ENCODE peak calls at places on chromosomes 6 and 20, in six cellular contexts. One of them, this sample, is unnamed.

GRCh38 chr6:1669996-1670395 is 60.3 kb downstream of the FOXC1 start:
- DNase-seq in H54: no peak
- DNase-seq in B cell: no peak
- DNase-seq in stimulated activated CD4-positive, alpha-beta T cell treated with anti-CD3 and anti-CD28 coated beads, TNF-alpha, amount 100 ng/mL, for 1 hour: no peak
- DNase-seq in NCI-H446 treated with DMSO at 0.1 percent for 48 hours: no peak
- DNase-seq in naive thymus-derived CD8-positive, alpha-beta T cell: no peak
- DNase-seq in this sample: no peak

GRCh38 chr6:148836751-148837150 is 89.9 kb downstream of the UST start:
- DNase-seq in B cell: no peak
- DNase-seq in naive thymus-derived CD8-positive, alpha-beta T cell: no peak
- DNase-seq in H54: no peak
- DNase-seq in NCI-H446 treated with DMSO at 0.1 percent for 48 hours: no peak
- DNase-seq in stimulated activated CD4-positive, alpha-beta T cell treated with anti-CD3 and anti-CD28 coated beads, TNF-alpha, amount 100 ng/mL, for 1 hour: no peak
- DNase-seq in this sample: no peak

GRCh38 chr20:24149881-24150307 is 161.3 kb upstream of the GGTLC1 start:
- DNase-seq in NCI-H446 treated with DMSO at 0.1 percent for 48 hours: no peak
- DNase-seq in B cell: no peak
- DNase-seq in naive thymus-derived CD8-positive, alpha-beta T cell: no peak
- DNase-seq in H54: peak; percentile 19
- DNase-seq in stimulated activated CD4-positive, alpha-beta T cell treated with anti-CD3 and anti-CD28 coated beads, TNF-alpha, amount 100 ng/mL, for 1 hour: no peak
- DNase-seq in this sample: no peak

GRCh38 chr6:7706269-7706668 is 19.6 kb upstream of the BMP6 start:
- DNase-seq in B cell: no peak
- DNase-seq in NCI-H446 treated with DMSO at 0.1 percent for 48 hours: no peak
- DNase-seq in H54: no peak
- DNase-seq in naive thymus-derived CD8-positive, alpha-beta T cell: no peak
- DNase-seq in stimulated activated CD4-positive, alpha-beta T cell treated with anti-CD3 and anti-CD28 coated beads, TNF-alpha, amount 100 ng/mL, for 1 hour: no peak
- DNase-seq in this sample: no peak

GRCh38 chr6:100485268-100485667 is 20.5 kb upstream of the SIM1 start:
- DNase-seq in NCI-H446 treated with DMSO at 0.1 percent for 48 hours: no peak
- DNase-seq in B cell: no peak
- DNase-seq in naive thymus-derived CD8-positive, alpha-beta T cell: no peak
- DNase-seq in H54: no peak
- DNase-seq in stimulated activated CD4-positive, alpha-beta T cell treated with anti-CD3 and anti-CD28 coated beads, TNF-alpha, amount 100 ng/mL, for 1 hour: no peak
- DNase-seq in this sample: no peak

GRCh38 chr20:4063631-4064030 is 48.3 kb upstream of the RNF24 start:
- DNase-seq in B cell: no peak
- DNase-seq in H54: no peak
- DNase-seq in stimulated activated CD4-positive, alpha-beta T cell treated with anti-CD3 and anti-CD28 coated beads, TNF-alpha, amount 100 ng/mL, for 1 hour: no peak
- DNase-seq in NCI-H446 treated with DMSO at 0.1 percent for 48 hours: no peak
- DNase-seq in naive thymus-derived CD8-positive, alpha-beta T cell: no peak
- DNase-seq in this sample: no peak

GRCh38 chr6:79628466-79629288 is 2.5 kb upstream of the SH3BGRL2 start:
- DNase-seq in stimulated activated CD4-positive, alpha-beta T cell treated with anti-CD3 and anti-CD28 coated beads, TNF-alpha, amount 100 ng/mL, for 1 hour: no peak
- DNase-seq in NCI-H446 treated with DMSO at 0.1 percent for 48 hours: no peak
- DNase-seq in naive thymus-derived CD8-positive, alpha-beta T cell: no peak
- DNase-seq in B cell: no peak
- DNase-seq in H54: no peak
- DNase-seq in this sample: no peak

GRCh38 chr20:48525400-48525799 is 302.4 kb downstream of the PREX1 start:
- DNase-seq in H54: no peak
- DNase-seq in B cell: no peak
- DNase-seq in NCI-H446 treated with DMSO at 0.1 percent for 48 hours: no peak
- DNase-seq in stimulated activated CD4-positive, alpha-beta T cell treated with anti-CD3 and anti-CD28 coated beads, TNF-alpha, amount 100 ng/mL, for 1 hour: no peak
- DNase-seq in naive thymus-derived CD8-positive, alpha-beta T cell: no peak
- DNase-seq in this sample: no peak

GRCh38 chr6:38443750-38444149 is 196.0 kb downstream of the BTBD9 start:
- DNase-seq in naive thymus-derived CD8-positive, alpha-beta T cell: no peak
- DNase-seq in B cell: no peak
- DNase-seq in NCI-H446 treated with DMSO at 0.1 percent for 48 hours: no peak
- DNase-seq in H54: no peak
- DNase-seq in stimulated activated CD4-positive, alpha-beta T cell treated with anti-CD3 and anti-CD28 coated beads, TNF-alpha, amount 100 ng/mL, for 1 hour: no peak
- DNase-seq in this sample: no peak

GRCh38 chr6:33960345-33961313 is 156.8 kb upstream of the MLN start:
- DNase-seq in NCI-H446 treated with DMSO at 0.1 percent for 48 hours: peak; percentile 28
- DNase-seq in H54: no peak
- DNase-seq in B cell: no peak
- DNase-seq in naive thymus-derived CD8-positive, alpha-beta T cell: no peak
- DNase-seq in stimulated activated CD4-positive, alpha-beta T cell treated with anti-CD3 and anti-CD28 coated beads, TNF-alpha, amount 100 ng/mL, for 1 hour: no peak
- DNase-seq in this sample: no peak

GRCh38 chr6:110858562-110859214 is 15.9 kb upstream of the AMD1 start:
- DNase-seq in B cell: no peak
- DNase-seq in naive thymus-derived CD8-positive, alpha-beta T cell: no peak
- DNase-seq in stimulated activated CD4-positive, alpha-beta T cell treated with anti-CD3 and anti-CD28 coated beads, TNF-alpha, amount 100 ng/mL, for 1 hour: no peak
- DNase-seq in H54: no peak
- DNase-seq in NCI-H446 treated with DMSO at 0.1 percent for 48 hours: no peak
- DNase-seq in this sample: no peak

GRCh38 chr20:36793294-36794115 is 19.9 kb upstream of the DSN1 start:
- DNase-seq in H54: no peak
- DNase-seq in B cell: no peak
- DNase-seq in naive thymus-derived CD8-positive, alpha-beta T cell: no peak
- DNase-seq in stimulated activated CD4-positive, alpha-beta T cell treated with anti-CD3 and anti-CD28 coated beads, TNF-alpha, amount 100 ng/mL, for 1 hour: no peak
- DNase-seq in NCI-H446 treated with DMSO at 0.1 percent for 48 hours: no peak
- DNase-seq in this sample: no peak

GRCh38 chr6:36947570-36948351 is 6.8 kb upstream of the PI16 start:
- DNase-seq in H54: no peak
- DNase-seq in B cell: peak; percentile 60
- DNase-seq in stimulated activated CD4-positive, alpha-beta T cell treated with anti-CD3 and anti-CD28 coated beads, TNF-alpha, amount 100 ng/mL, for 1 hour: no peak
- DNase-seq in NCI-H446 treated with DMSO at 0.1 percent for 48 hours: no peak
- DNase-seq in naive thymus-derived CD8-positive, alpha-beta T cell: no peak
- DNase-seq in this sample: no peak

GRCh38 chr20:20551409-20551808 is 161.0 kb downstream of the RALGAPA2 start:
- DNase-seq in naive thymus-derived CD8-positive, alpha-beta T cell: no peak
- DNase-seq in B cell: no peak
- DNase-seq in NCI-H446 treated with DMSO at 0.1 percent for 48 hours: no peak
- DNase-seq in H54: no peak
- DNase-seq in stimulated activated CD4-positive, alpha-beta T cell treated with anti-CD3 and anti-CD28 coated beads, TNF-alpha, amount 100 ng/mL, for 1 hour: no peak
- DNase-seq in this sample: no peak

GRCh38 chr6:71349976-71350615 is 61.5 kb downstream of the OGFRL1 start:
- DNase-seq in naive thymus-derived CD8-positive, alpha-beta T cell: no peak
- DNase-seq in stimulated activated CD4-positive, alpha-beta T cell treated with anti-CD3 and anti-CD28 coated beads, TNF-alpha, amount 100 ng/mL, for 1 hour: no peak
- DNase-seq in NCI-H446 treated with DMSO at 0.1 percent for 48 hours: peak; percentile 86
- DNase-seq in B cell: no peak
- DNase-seq in H54: no peak
- DNase-seq in this sample: no peak

GRCh38 chr6:164227952-164228522 is 813.5 kb downstream of the QKI start:
- DNase-seq in NCI-H446 treated with DMSO at 0.1 percent for 48 hours: no peak
- DNase-seq in stimulated activated CD4-positive, alpha-beta T cell treated with anti-CD3 and anti-CD28 coated beads, TNF-alpha, amount 100 ng/mL, for 1 hour: no peak
- DNase-seq in B cell: no peak
- DNase-seq in H54: no peak
- DNase-seq in naive thymus-derived CD8-positive, alpha-beta T cell: no peak
- DNase-seq in this sample: no peak

GRCh38 chr6:168025831-168026325 is 28.4 kb downstream of the KIF25 start:
- DNase-seq in stimulated activated CD4-positive, alpha-beta T cell treated with anti-CD3 and anti-CD28 coated beads, TNF-alpha, amount 100 ng/mL, for 1 hour: no peak
- DNase-seq in NCI-H446 treated with DMSO at 0.1 percent for 48 hours: no peak
- DNase-seq in naive thymus-derived CD8-positive, alpha-beta T cell: no peak
- DNase-seq in H54: no peak
- DNase-seq in B cell: no peak
- DNase-seq in this sample: no peak

GRCh38 chr20:30168025-30168799 is 1089.3 kb upstream of the DEFB115 start:
- DNase-seq in stimulated activated CD4-positive, alpha-beta T cell treated with anti-CD3 and anti-CD28 coated beads, TNF-alpha, amount 100 ng/mL, for 1 hour: peak; percentile 8
- DNase-seq in naive thymus-derived CD8-positive, alpha-beta T cell: no peak
- DNase-seq in H54: no peak
- DNase-seq in B cell: peak; percentile 6
- DNase-seq in NCI-H446 treated with DMSO at 0.1 percent for 48 hours: no peak
- DNase-seq in this sample: no peak

GRCh38 chr6:168078199-168078942 is 641 bp downstream of the FRMD1 start:
- DNase-seq in B cell: no peak
- DNase-seq in H54: no peak
- DNase-seq in NCI-H446 treated with DMSO at 0.1 percent for 48 hours: no peak
- DNase-seq in naive thymus-derived CD8-positive, alpha-beta T cell: no peak
- DNase-seq in stimulated activated CD4-positive, alpha-beta T cell treated with anti-CD3 and anti-CD28 coated beads, TNF-alpha, amount 100 ng/mL, for 1 hour: no peak
- DNase-seq in this sample: no peak

GRCh38 chr6:7911345-7911725 is 747 bp upstream of the TXNDC5 start:
- DNase-seq in naive thymus-derived CD8-positive, alpha-beta T cell: no peak
- DNase-seq in stimulated activated CD4-positive, alpha-beta T cell treated with anti-CD3 and anti-CD28 coated beads, TNF-alpha, amount 100 ng/mL, for 1 hour: no peak
- DNase-seq in B cell: no peak
- DNase-seq in H54: no peak
- DNase-seq in NCI-H446 treated with DMSO at 0.1 percent for 48 hours: no peak
- DNase-seq in this sample: no peak

GRCh38 chr20:34916774-34917354 is 38.7 kb downstream of the GSS start:
- DNase-seq in B cell: no peak
- DNase-seq in naive thymus-derived CD8-positive, alpha-beta T cell: no peak
- DNase-seq in NCI-H446 treated with DMSO at 0.1 percent for 48 hours: no peak
- DNase-seq in stimulated activated CD4-positive, alpha-beta T cell treated with anti-CD3 and anti-CD28 coated beads, TNF-alpha, amount 100 ng/mL, for 1 hour: no peak
- DNase-seq in H54: no peak
- DNase-seq in this sample: no peak

GRCh38 chr6:11318835-11319813 is 86.7 kb upstream of the NEDD9 start:
- DNase-seq in B cell: no peak
- DNase-seq in H54: no peak
- DNase-seq in stimulated activated CD4-positive, alpha-beta T cell treated with anti-CD3 and anti-CD28 coated beads, TNF-alpha, amount 100 ng/mL, for 1 hour: no peak
- DNase-seq in naive thymus-derived CD8-positive, alpha-beta T cell: no peak
- DNase-seq in NCI-H446 treated with DMSO at 0.1 percent for 48 hours: no peak
- DNase-seq in this sample: no peak